ENCODE peak calls at places on chromosomes 13 and 19, in nine cellular contexts. R is progenitor cell of endocrine pancreas, O is endothelial cell, K is NCI-H446, P is amygdala, W is IMR-90, J is choroid plexus epithelial cell, V is AG10803, N is astrocyte of the hippocampus. T is an unnamed sample.

GRCh38 chr13:47454986-47455385 is 546.1 kb downstream of the SUCLA2 start:
- DNase-seq in R (no peak), O (no peak), K (no peak), P (no peak), W (peak), J (peak), V (peak), N (peak), T (no peak)

GRCh38 chr19:54011507-54012211 is 20.2 kb downstream of the CACNG6 start:
- DNase-seq in R (no peak), O (no peak), K (no peak), P (no peak), W (no peak), J (no peak), V (no peak), N (no peak), T (no peak)

GRCh38 chr19:32809254-32809653 is 60.3 kb downstream of the SLC7A9 start:
- DNase-seq in R (no peak), O (no peak), K (no peak), P (no peak), W (no peak), J (no peak), V (no peak), N (no peak), T (no peak)

GRCh38 chr13:87674143-87674772 is 3.1 kb downstream of the SLITRK5 start:
- DNase-seq in R (no peak), O (peak), K (no peak), P (no peak), W (no peak), J (no peak), V (no peak), N (peak), T (no peak)

GRCh38 chr19:31232871-31233270 is 116.4 kb downstream of the TSHZ3 start:
- DNase-seq in R (no peak), O (no peak), K (no peak), P (no peak), W (peak), J (peak), V (peak), N (peak), T (no peak)

GRCh38 chr19:30003862-30004261 is 61.8 kb downstream of the URI1 start:
- DNase-seq in R (no peak), O (no peak), K (no peak), P (no peak), W (no peak), J (peak), V (no peak), N (no peak), T (no peak)

GRCh38 chr13:46183018-46183940 is 1.3 kb upstream of the LCP1 start:
- DNase-seq in R (no peak), O (no peak), K (no peak), P (no peak), W (no peak), J (no peak), V (no peak), N (no peak), T (no peak)

GRCh38 chr13:106710267-106710666 is 142.3 kb upstream of the ARGLU1 start:
- DNase-seq in R (no peak), O (no peak), K (no peak), P (no peak), W (no peak), J (peak), V (no peak), N (peak), T (no peak)

GRCh38 chr13:26819067-26819466 is 58.5 kb upstream of the GPR12 start:
- DNase-seq in R (no peak), O (no peak), K (peak), P (no peak), W (no peak), J (no peak), V (no peak), N (no peak), T (no peak)

GRCh38 chr13:75319244-75319643 is 162.7 kb downstream of the TBC1D4 start:
- DNase-seq in R (no peak), O (no peak), K (no peak), P (no peak), W (peak), J (peak), V (no peak), N (peak), T (no peak)

GRCh38 chr19:2533686-2534085 is 57.8 kb downstream of the GADD45B start:
- DNase-seq in R (no peak), O (no peak), K (no peak), P (no peak), W (no peak), J (peak), V (no peak), N (no peak), T (no peak)

GRCh38 chr19:28497137-28497536 is 715.8 kb downstream of the UQCRFS1 start:
- DNase-seq in R (no peak), O (no peak), K (no peak), P (no peak), W (no peak), J (peak), V (no peak), N (peak), T (no peak)

GRCh38 chr19:38539751-38540150 is 78.0 kb downstream of the MAP4K1 start:
- DNase-seq in R (no peak), O (no peak), K (no peak), P (no peak), W (no peak), J (no peak), V (no peak), N (no peak), T (no peak)

GRCh38 chr19:33390120-33390907 is 16.8 kb downstream of the CEBPG start:
- DNase-seq in R (no peak), O (no peak), K (peak), P (no peak), W (no peak), J (no peak), V (peak), N (no peak), T (no peak)

GRCh38 chr19:9986787-9987281 is 23.5 kb downstream of the COL5A3 start:
- DNase-seq in R (no peak), O (no peak), K (no peak), P (peak), W (peak), J (peak), V (peak), N (peak), T (no peak)

GRCh38 chr13:44768775-44769578 is 192.8 kb upstream of the TSC22D1 start:
- DNase-seq in R (no peak), O (no peak), K (no peak), P (no peak), W (peak), J (no peak), V (peak), N (peak), T (peak)

GRCh38 chr19:1828279-1829238 is 16.5 kb upstream of the ATP8B3 start:
- DNase-seq in R (no peak), O (no peak), K (no peak), P (no peak), W (no peak), J (no peak), V (no peak), N (no peak), T (no peak)

GRCh38 chr19:49710372-49710951 is 19.5 kb downstream of the CPT1C start:
- DNase-seq in R (no peak), O (no peak), K (no peak), P (no peak), W (peak), J (peak), V (no peak), N (no peak), T (no peak)

GRCh38 chr13:110236831-110237261 is 70.1 kb downstream of the COL4A1 start:
- DNase-seq in R (no peak), O (peak), K (no peak), P (no peak), W (no peak), J (no peak), V (no peak), N (no peak), T (no peak)

GRCh38 chr13:28568286-28568685 is 73.4 kb upstream of the FLT1 start:
- DNase-seq in R (no peak), O (no peak), K (no peak), P (peak), W (peak), J (peak), V (peak), N (no peak), T (no peak)

GRCh38 chr19:1407662-1408299 is 395 bp downstream of the DAZAP1 start:
- DNase-seq in R (peak), O (no peak), K (no peak), P (no peak), W (no peak), J (no peak), V (no peak), N (no peak), T (no peak)

GRCh38 chr19:2446390-2446789 is 10.4 kb downstream of the LMNB2 start:
- DNase-seq in R (no peak), O (no peak), K (no peak), P (no peak), W (no peak), J (no peak), V (no peak), N (no peak), T (no peak)

GRCh38 chr13:45068036-45069001 is 52.0 kb upstream of the GTF2F2 start:
- DNase-seq in R (no peak), O (no peak), K (no peak), P (no peak), W (no peak), J (no peak), V (no peak), N (no peak), T (no peak)

GRCh38 chr19:48596679-48597465 is 9.7 kb upstream of the SPACA4 start:
- DNase-seq in R (no peak), O (no peak), K (no peak), P (no peak), W (no peak), J (no peak), V (no peak), N (no peak), T (peak)

GRCh38 chr19:53192771-53193533 is at the start of gene ZNF665:
- DNase-seq in R (peak), O (peak), K (no peak), P (peak), W (peak), J (peak), V (peak), N (peak), T (peak)

GRCh38 chr19:7254590-7254989 is 39.6 kb downstream of the INSR start:
- DNase-seq in R (no peak), O (no peak), K (no peak), P (no peak), W (no peak), J (no peak), V (no peak), N (no peak), T (no peak)

GRCh38 chr13:108193806-108194205 is 21.5 kb downstream of the LIG4 start:
- DNase-seq in R (no peak), O (no peak), K (no peak), P (no peak), W (no peak), J (no peak), V (no peak), N (no peak), T (no peak)

GRCh38 chr13:79447141-79447540 is 33.8 kb upstream of the NDFIP2 start:
- DNase-seq in R (no peak), O (no peak), K (no peak), P (no peak), W (no peak), J (no peak), V (no peak), N (no peak), T (no peak)

GRCh38 chr13:114027826-114028225 is 54.0 kb upstream of the C13orf46 start:
- DNase-seq in R (no peak), O (no peak), K (no peak), P (no peak), W (no peak), J (no peak), V (no peak), N (no peak), T (no peak)

T was measured in activated T-cell treated with anti-CD3 and anti-CD28 coated beads, Interleukin-2, amount 50 U/mL, for 72 hours.